ENCODE peak calls at places on chromosomes 16 and 17, in six cellular contexts. Z is HEK293T, X is thoracic aorta, E is B cell, P is foreskin keratinocyte, Y is ELR. U is an unnamed sample.

GRCh38 chr16:83912152-83912948 is 13.4 kb downstream of the MLYCD start:
- DNase-seq in Z (no peak), X (no peak), E (no peak), P (no peak), Y (no peak), U (no peak)

GRCh38 chr16:79838860-79839259 is 238.3 kb upstream of the MAF start:
- DNase-seq in Z (no peak), X (no peak), E (no peak), P (no peak), Y (no peak), U (no peak)

GRCh38 chr16:10368984-10369551 is 16.8 kb upstream of the ATF7IP2 start:
- DNase-seq in Z (peak), X (no peak), E (no peak), P (peak), Y (no peak), U (no peak)

GRCh38 chr17:28093999-28094716 is 51.7 kb downstream of the NLK start:
- DNase-seq in Z (no peak), X (no peak), E (no peak), P (no peak), Y (no peak), U (no peak)

GRCh38 chr16:52573365-52574104 is 26.6 kb upstream of the TOX3 start:
- DNase-seq in Z (no peak), X (no peak), E (no peak), P (no peak), Y (no peak), U (no peak)

GRCh38 chr17:81869221-81870154 is 1.6 kb downstream of the ARHGDIA start:
- DNase-seq in Z (peak), X (no peak), E (peak), P (no peak), Y (peak), U (no peak)

GRCh38 chr16:70688266-70688742 is 2.5 kb upstream of the MTSS2 start:
- DNase-seq in Z (no peak), X (no peak), E (no peak), P (no peak), Y (peak), U (no peak)

GRCh38 chr16:48231675-48232214 is 12.4 kb upstream of the LONP2 start:
- DNase-seq in Z (peak), X (no peak), E (no peak), P (no peak), Y (peak), U (no peak)

GRCh38 chr17:55598495-55598894 is 87.2 kb upstream of the SMIM36 start:
- DNase-seq in Z (no peak), X (no peak), E (no peak), P (no peak), Y (no peak), U (no peak)

GRCh38 chr16:19912445-19913305 is 28.0 kb upstream of the GPRC5B start:
- DNase-seq in Z (no peak), X (no peak), E (no peak), P (peak), Y (peak), U (no peak)

GRCh38 chr17:79513206-79513605 is 97.6 kb downstream of the RBFOX3 start:
- DNase-seq in Z (no peak), X (no peak), E (no peak), P (no peak), Y (no peak), U (no peak)

GRCh38 chr17:68600123-68600880 is 865 bp downstream of the FAM20A start:
- DNase-seq in Z (peak), X (no peak), E (no peak), P (no peak), Y (no peak), U (no peak)

GRCh38 chr17:35825206-35825605 is 15.9 kb downstream of the TAF15 start:
- DNase-seq in Z (no peak), X (no peak), E (no peak), P (no peak), Y (no peak), U (no peak)

GRCh38 chr16:64047207-64047606 is 1074.7 kb downstream of the CDH11 start:
- DNase-seq in Z (no peak), X (no peak), E (no peak), P (peak), Y (no peak), U (no peak)

GRCh38 chr16:57901480-57902069 is 69.4 kb downstream of the CNGB1 start:
- DNase-seq in Z (no peak), X (no peak), E (no peak), P (no peak), Y (no peak), U (no peak)

GRCh38 chr17:50938821-50939541 is 72.8 kb upstream of the TOB1 start:
- DNase-seq in Z (no peak), X (no peak), E (no peak), P (no peak), Y (no peak), U (no peak)

GRCh38 chr17:28033972-28034714 is 8.3 kb upstream of the NLK start:
- DNase-seq in Z (no peak), X (no peak), E (no peak), P (peak), Y (peak), U (no peak)

GRCh38 chr16:14628806-14629611 is 1.1 kb downstream of the PARN start:
- DNase-seq in Z (peak), X (no peak), E (no peak), P (no peak), Y (peak), U (no peak)

GRCh38 chr17:6576038-6576437 is 19.7 kb upstream of the PITPNM3 start:
- DNase-seq in Z (no peak), X (no peak), E (no peak), P (no peak), Y (no peak), U (no peak)

GRCh38 chr16:35636831-35637230 is 2177.4 kb downstream of the TP53TG3F start:
- DNase-seq in Z (no peak), X (no peak), E (no peak), P (no peak), Y (no peak), U (no peak)

GRCh38 chr17:1941241-1942065 is 83.7 kb downstream of the RTN4RL1 start:
- DNase-seq in Z (no peak), X (no peak), E (no peak), P (no peak), Y (no peak), U (no peak)

GRCh38 chr16:46859719-46860152 is 24.4 kb upstream of the GPT2 start:
- DNase-seq in Z (no peak), X (no peak), E (no peak), P (peak), Y (peak), U (no peak)

GRCh38 chr17:68351395-68351794 is 60.1 kb downstream of the ARSG start:
- DNase-seq in Z (no peak), X (no peak), E (no peak), P (no peak), Y (peak), U (no peak)

GRCh38 chr16:7393680-7394079 is 61.0 kb downstream of the RBFOX1 start:
- DNase-seq in Z (no peak), X (no peak), E (no peak), P (no peak), Y (no peak), U (no peak)

GRCh38 chr17:79925242-79925957 is 86.2 kb upstream of the CBX4 start:
- DNase-seq in Z (no peak), X (no peak), E (no peak), P (no peak), Y (peak), U (peak)

GRCh38 chr17:67608691-67609090 is 109.0 kb upstream of the NOL11 start:
- DNase-seq in Z (no peak), X (no peak), E (no peak), P (no peak), Y (peak), U (no peak)

GRCh38 chr16:28905800-28906372 is 19.2 kb downstream of the RABEP2 start:
- DNase-seq in Z (no peak), X (no peak), E (no peak), P (no peak), Y (no peak), U (no peak)

GRCh38 chr17:76585048-76585648 is 512 bp downstream of the ST6GALNAC2 start:
- DNase-seq in Z (no peak), X (no peak), E (no peak), P (no peak), Y (no peak), U (no peak)

GRCh38 chr16:66346221-66346620 is 20.3 kb upstream of the CDH5 start:
- DNase-seq in Z (no peak), X (no peak), E (no peak), P (no peak), Y (no peak), U (no peak)

GRCh38 chr16:85436636-85437160 is 176.4 kb upstream of the GSE1 start:
- DNase-seq in Z (no peak), X (no peak), E (no peak), P (no peak), Y (no peak), U (no peak)

GRCh38 chr16:69181-69580 is 3.2 kb downstream of the RHBDF1 start:
- DNase-seq in Z (no peak), X (no peak), E (no peak), P (no peak), Y (no peak), U (no peak)

GRCh38 chr17:31415004-31415454 is 23.6 kb downstream of the RAB11FIP4 start:
- DNase-seq in Z (no peak), X (no peak), E (no peak), P (no peak), Y (no peak), U (no peak)

GRCh38 chr16:24900230-24900629 is 54.5 kb downstream of the SLC5A11 start:
- DNase-seq in Z (no peak), X (no peak), E (no peak), P (no peak), Y (no peak), U (no peak)

U was measured in ascending aorta.